ENCODE peak calls at places on chromosomes 16 and 17, in five cellular contexts. G, N, Q, C and O are unnamed samples.

GRCh38 chr16:29911676-29912010 is 11.4 kb downstream of the ASPHD1 start:
- DNase-seq in G (no peak), C (no peak), N (no peak), Q (no peak), O (peak; percentile 27)

GRCh38 chr16:67967956-67968439 is 439 bp downstream of the SLC12A4 start:
- DNase-seq in Q (no peak), N (no peak), G (no peak), C (peak; percentile 82), O (peak; percentile 54)

GRCh38 chr17:43587647-43588046 is 41.5 kb upstream of the ETV4 start:
- DNase-seq in C (no peak), Q (no peak), N (no peak), G (no peak), O (no peak)

GRCh38 chr16:11183951-11184350 is 72.1 kb downstream of the SOCS1 start:
- DNase-seq in N (no peak), G (no peak), C (no peak), Q (no peak), O (no peak)

GRCh38 chr16:30053376-30054015 is 12.1 kb upstream of the ALDOA start:
- DNase-seq in G (no peak), N (no peak), C (no peak), Q (no peak), O (no peak)

GRCh38 chr16:84839956-84840355 is 20.2 kb downstream of the CRISPLD2 start:
- DNase-seq in Q (no peak), N (no peak), G (peak; percentile 37), C (no peak), O (peak; percentile 66)

GRCh38 chr16:20683812-20684211 is 13.7 kb downstream of the ACSM1 start:
- DNase-seq in G (no peak), Q (no peak), C (no peak), N (no peak), O (no peak)

GRCh38 chr17:82536220-82537201 is 17.0 kb downstream of the FOXK2 start:
- DNase-seq in G (no peak), C (no peak), Q (no peak), N (no peak), O (no peak)

GRCh38 chr17:75846701-75847594 is 2.7 kb upstream of the UNC13D start:
- DNase-seq in G (no peak), N (no peak), Q (peak; percentile 95), C (peak; percentile 20), O (no peak)

GRCh38 chr16:83932955-83933673 is 19.9 kb upstream of the OSGIN1 start:
- DNase-seq in Q (no peak), N (no peak), G (no peak), C (no peak), O (no peak)

GRCh38 chr17:32976131-32976530 is 15.5 kb upstream of the SPACA3 start:
- DNase-seq in Q (no peak), G (no peak), N (no peak), C (no peak), O (no peak)

GRCh38 chr16:756428-756827 is 4.1 kb upstream of the MSLN start:
- DNase-seq in G (no peak), C (no peak), N (no peak), Q (no peak), O (no peak)

DNA sequence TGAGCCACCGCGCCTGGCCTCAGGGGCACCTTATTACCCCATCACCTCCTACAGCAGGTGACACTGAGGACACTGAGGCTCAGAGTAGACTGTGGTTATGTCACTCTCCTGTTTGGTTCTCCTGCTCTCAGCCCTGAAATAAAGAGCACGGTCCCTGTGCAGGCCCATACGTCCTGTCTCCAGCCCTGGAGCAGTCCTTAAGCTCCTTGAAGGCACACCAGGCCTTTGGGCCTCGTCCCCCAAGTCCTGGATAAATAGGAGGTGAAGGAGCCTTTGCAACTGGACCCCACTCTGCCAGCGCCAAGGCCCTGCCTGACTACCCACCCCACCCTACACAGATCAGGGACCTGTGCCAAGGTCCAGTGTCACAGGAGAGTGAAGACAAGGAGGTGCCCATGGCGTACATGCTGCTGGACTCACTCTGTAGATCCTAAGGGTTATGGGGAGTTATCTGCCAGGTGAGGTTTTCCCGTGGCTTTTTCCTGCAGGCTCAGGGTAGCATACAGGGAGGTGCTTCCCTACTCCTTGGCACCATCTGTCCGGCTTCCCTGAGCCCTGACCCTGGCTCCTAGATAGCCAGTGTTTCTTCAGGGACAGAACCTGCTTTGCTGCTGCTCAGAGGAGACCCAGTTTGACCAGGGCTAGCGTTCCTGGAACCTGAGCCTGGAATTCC is 253.2 kb downstream of the SEC14L1 start:
- DNase-seq in N (no peak), C (no peak), G (no peak), Q (no peak), O (no peak)
- H3K4me1 ChIP-seq in N (peaks cover 8% of the 10 kb centered on the region), C (peaks cover 39% of the 10 kb centered on the region), G (peaks cover 57% of the 10 kb centered on the region), Q (peaks cover 90% of the 10 kb centered on the region), O (peaks cover 48% of the 10 kb centered on the region)

GRCh38 chr16:25176136-25176535 is 40.6 kb upstream of the AQP8 start:
- DNase-seq in Q (no peak), G (no peak), C (no peak), N (no peak), O (no peak)

GRCh38 chr16:25174285-25174684 is 42.5 kb upstream of the AQP8 start:
- DNase-seq in C (no peak), N (no peak), Q (no peak), G (no peak), O (no peak)

GRCh38 chr16:25177512-25177830 is 39.3 kb upstream of the AQP8 start:
- DNase-seq in N (no peak), C (no peak), Q (peak; percentile 93), G (no peak), O (no peak)

GRCh38 chr16:25171390-25171789 is 45.4 kb upstream of the AQP8 start:
- DNase-seq in Q (no peak), N (no peak), G (no peak), C (no peak), O (no peak)

DNA sequence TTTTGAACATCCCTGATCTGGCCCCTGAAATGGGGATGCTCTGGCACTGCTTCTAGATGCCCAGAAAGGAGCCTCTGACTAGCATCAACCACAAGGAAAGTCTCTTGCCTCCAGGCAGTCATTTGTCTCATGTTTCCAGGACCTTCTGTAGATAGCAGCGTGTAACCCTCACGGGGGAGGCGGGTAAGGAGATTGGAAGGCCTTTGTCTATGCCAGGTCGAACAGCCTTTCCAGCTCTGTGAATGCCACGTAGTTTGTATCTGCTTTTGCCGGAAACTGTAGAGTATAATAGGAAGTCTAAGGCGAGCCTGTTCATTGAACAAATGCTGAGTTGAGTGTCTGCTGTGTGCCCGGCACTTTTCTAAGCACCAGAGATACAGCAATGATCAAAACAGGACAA is 43.9 kb upstream of the AQP8 start:
- DNase-seq in N (no peak), Q (no peak), C (no peak), G (no peak), O (no peak)
- TF ChIP-seq JUNB in N (no peak), Q (no peak), C (no peak), G (no peak), O (no peak)

GRCh38 chr17:8985054-8985701 is 19.7 kb upstream of the PIK3R5 start:
- DNase-seq in Q (no peak), G (no peak), C (no peak), N (no peak), O (no peak)
- TF ChIP-seq REST in Q (no peak), G (no peak), C (no peak), N (no peak), O (no peak)

GRCh38 chr17:50196036-50196435 is 5.4 kb downstream of the COL1A1 start:
- DNase-seq in C (no peak), N (no peak), G (no peak), Q (no peak), O (no peak)
- H3K4me1 ChIP-seq in C (peaks cover 19% of the 10 kb centered on the region), N (peaks cover 25% of the 10 kb centered on the region), G (peaks cover 40% of the 10 kb centered on the region), Q (peaks cover 9% of the 10 kb centered on the region), O (no peaks in the 10 kb centered on the region)

DNA sequence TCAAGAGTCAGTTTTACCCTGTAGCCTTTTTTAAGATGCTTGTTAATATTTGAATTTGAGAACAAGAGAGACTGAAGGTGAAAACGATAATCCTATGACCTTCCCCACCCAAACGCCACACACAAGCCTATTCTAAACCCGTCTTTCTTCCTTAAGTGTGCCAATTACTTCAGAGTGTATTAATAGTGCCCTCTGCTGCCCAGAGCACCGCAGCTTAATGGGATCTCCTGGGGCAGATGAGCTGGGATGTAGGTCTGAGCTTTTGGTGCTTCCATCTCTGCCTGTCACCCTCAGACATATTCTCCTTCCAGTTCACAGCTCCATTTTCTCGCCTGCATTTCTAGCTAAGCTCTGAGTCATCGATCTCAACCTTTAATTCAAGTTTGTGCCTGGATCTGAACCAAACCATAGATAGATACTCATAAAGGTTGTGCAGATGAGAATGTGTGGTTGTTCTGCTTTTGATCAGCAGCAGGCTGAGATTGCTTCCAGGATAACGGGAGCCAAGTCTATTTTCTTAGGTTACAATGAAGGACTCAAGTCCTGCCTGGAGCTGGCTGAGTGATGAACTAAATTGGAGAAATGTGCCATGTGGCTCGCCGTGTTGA is 46.4 kb upstream of the CDH13 start:
- DNase-seq in G (peak; percentile 10), C (no peak), Q (peak; percentile 16), N (no peak), O (peak; percentile 34)
- TF ChIP-seq JUNB in G (no peak), C (no peak), Q (no peak), N (no peak), O (no peak)

GRCh38 chr17:48484850-48485249 is 46.0 kb downstream of the HOXB1 start:
- DNase-seq in N (no peak), Q (no peak), C (no peak), G (peak; percentile 45), O (no peak)
- TF ChIP-seq REST in N (no peak), Q (no peak), C (no peak), G (no peak), O (no peak)